ENCODE peak calls at places on chromosomes 6 and 20, in four cellular contexts. N, Y, B and U are unnamed samples.
A peak's percentile ranks its signal among the peaks of the same experiment; 100 is the strongest.

GRCh38 chr6:110331816-110332215 is 26.3 kb downstream of the METTL24 start:
- DNase-seq in N (no peak), B (peak; percentile 44), Y (no peak), U (no peak)

GRCh38 chr20:49185071-49185757 is 2.9 kb downstream of the STAU1 start:
- DNase-seq in B (no peak), Y (no peak), N (no peak), U (no peak)

GRCh38 chr6:149454405-149454848 is 30.4 kb downstream of the ZC3H12D start:
- DNase-seq in B (peak; percentile 99), N (no peak), Y (peak; percentile 92), U (peak; percentile 99)

GRCh38 chr6:45421700-45422540 is 44.2 kb upstream of the SUPT3H start:
- DNase-seq in Y (peak; percentile 79), N (peak; percentile 64), B (peak; percentile 68), U (peak; percentile 56)

GRCh38 chr20:59074456-59074855 is 31.9 kb upstream of the PRELID3B start:
- DNase-seq in Y (no peak), N (no peak), B (no peak), U (no peak)

GRCh38 chr6:25193147-25193864 is 85.9 kb upstream of the CARMIL1 start:
- DNase-seq in Y (no peak), B (peak; percentile 50), N (no peak), U (peak; percentile 86)

GRCh38 chr6:162389353-162390085 is 338.0 kb downstream of the PRKN start:
- DNase-seq in N (no peak), B (no peak), Y (no peak), U (no peak)

GRCh38 chr6:33392168-33392947 is 735 bp downstream of the KIFC1 start:
- DNase-seq in B (no peak), N (peak; percentile 26), Y (no peak), U (no peak)

GRCh38 chr20:51995551-51995951 is 193.2 kb upstream of the SALL4 start:
- DNase-seq in N (no peak), B (no peak), Y (no peak), U (no peak)

GRCh38 chr6:41741625-41742490 is 5.3 kb downstream of the PGC start:
- DNase-seq in B (no peak), Y (no peak), N (no peak), U (no peak)

GRCh38 chr6:121597654-121598053 is 162.2 kb downstream of the GJA1 start:
- DNase-seq in B (no peak), Y (no peak), N (no peak), U (no peak)

GRCh38 chr6:147586044-147586443 is 77.6 kb downstream of the SAMD5 start:
- DNase-seq in N (no peak), B (peak; percentile 29), Y (no peak), U (peak; percentile 50)

GRCh38 chr20:14877616-14878015 is 540.2 kb upstream of the FLRT3 start:
- DNase-seq in B (no peak), N (no peak), Y (no peak), U (no peak)

DNA sequence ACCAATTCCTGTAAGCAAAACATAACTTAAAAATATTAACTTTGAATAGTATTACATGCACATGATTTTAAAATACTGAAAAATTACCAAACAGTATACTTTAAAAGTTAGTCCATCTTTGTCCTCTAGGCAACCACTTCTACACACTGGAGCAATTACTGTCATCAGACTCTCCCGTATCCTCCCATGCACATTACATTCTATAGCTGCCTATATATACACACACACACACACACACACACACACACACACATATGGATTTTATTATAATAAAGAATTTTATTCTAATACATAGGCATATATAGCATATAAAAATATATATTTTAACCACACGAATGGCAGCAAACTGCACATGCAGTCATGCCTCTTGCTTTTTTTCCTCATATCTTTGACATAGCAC is 8.2 kb downstream of the REV3L start:
- DNase-seq in N (no peak), B (no peak), Y (no peak), U (no peak)
- H3K4me1 ChIP-seq in N (peaks cover 8% of the 10 kb centered on the region), B (peaks cover 34% of the 10 kb centered on the region), Y (peaks cover 15% of the 10 kb centered on the region), U (peaks cover 36% of the 10 kb centered on the region)

GRCh38 chr6:3749390-3749978 is 2.0 kb downstream of the PXDC1 start:
- DNase-seq in B (no peak), N (no peak), Y (peak; percentile 54), U (no peak)
- H3K4me3 ChIP-seq in B (peak overlapping the region; percentile 99), N (no peak overlapping the region), Y (peak overlapping the region; percentile 79), U (no peak overlapping the region)

DNA sequence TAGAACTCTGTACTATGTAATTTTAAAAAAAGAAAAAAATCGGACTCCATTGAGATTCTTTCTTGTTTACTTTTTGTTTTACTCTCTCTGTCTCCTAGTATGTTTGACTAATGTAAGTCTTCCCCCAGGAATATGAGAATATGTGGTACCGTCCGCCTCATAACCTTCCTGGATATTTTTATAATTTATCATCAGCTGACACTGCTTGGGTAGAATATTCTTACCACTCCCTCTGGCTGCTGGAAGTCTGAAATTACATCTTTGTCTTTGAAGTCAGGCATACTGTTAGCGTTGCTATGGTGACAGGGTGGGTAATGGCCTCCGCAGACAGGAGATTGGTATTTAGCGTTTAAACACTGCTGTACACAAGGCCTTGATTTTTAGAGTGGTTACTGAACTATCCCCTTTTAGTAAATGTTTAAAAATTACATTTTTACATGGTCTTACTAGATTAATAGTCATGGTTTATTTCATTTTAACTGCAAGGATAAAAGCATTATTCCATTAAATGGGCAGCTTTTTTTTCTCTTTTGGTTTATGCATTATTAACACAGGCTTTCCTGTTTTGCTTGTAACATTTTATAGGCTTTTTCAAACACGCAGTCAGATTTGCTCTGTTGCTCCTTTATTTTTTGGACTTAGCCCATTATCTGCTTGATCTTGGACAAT is 176.4 kb downstream of the ARID1B start:
- DNase-seq in N (no peak), Y (no peak), B (no peak), U (peak; percentile 71)
- H3K27ac ChIP-seq in N (no peak overlapping the region), Y (peak overlapping the region; percentile 3), B (peak overlapping the region; percentile 64), U (peak overlapping the region; percentile 58)

GRCh38 chr20:24136659-24137246 is 148.2 kb upstream of the GGTLC1 start:
- DNase-seq in B (no peak), Y (no peak), N (no peak), U (no peak)

GRCh38 chr20:24134930-24135329 is 146.4 kb upstream of the GGTLC1 start:
- DNase-seq in Y (no peak), N (no peak), B (no peak), U (no peak)

GRCh38 chr20:24132246-24132645 is 143.7 kb upstream of the GGTLC1 start:
- DNase-seq in Y (no peak), B (no peak), N (no peak), U (no peak)

GRCh38 chr20:24135786-24136185 is 147.2 kb upstream of the GGTLC1 start:
- DNase-seq in B (no peak), N (no peak), Y (no peak), U (no peak)

DNA sequence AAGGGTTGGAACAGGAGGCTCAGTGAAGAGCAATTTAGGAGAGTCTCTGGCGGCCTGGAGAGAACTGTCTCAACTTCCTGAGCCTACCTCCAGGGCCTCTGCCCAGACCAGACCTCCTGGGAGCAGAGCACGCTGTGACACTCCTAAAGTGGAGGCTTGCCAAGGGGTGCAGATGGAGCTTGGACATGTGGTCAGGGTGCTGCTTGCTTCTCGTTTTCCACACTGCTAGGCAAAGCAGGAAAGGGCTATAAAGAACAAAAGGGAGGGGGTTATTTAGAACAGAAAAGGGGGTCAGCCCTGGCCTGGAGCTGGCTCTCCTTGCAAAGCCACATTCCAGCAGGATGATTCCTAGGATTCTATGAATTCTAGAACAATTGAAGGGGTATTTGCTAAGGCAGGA is 145.7 kb upstream of the GGTLC1 start:
- DNase-seq in Y (no peak), B (peak; percentile 34), N (no peak), U (no peak)
- H3K4me1 ChIP-seq in Y (no peaks in the 10 kb centered on the region), B (no peaks in the 10 kb centered on the region), N (peaks cover 7% of the 10 kb centered on the region), U (no peaks in the 10 kb centered on the region)

DNA sequence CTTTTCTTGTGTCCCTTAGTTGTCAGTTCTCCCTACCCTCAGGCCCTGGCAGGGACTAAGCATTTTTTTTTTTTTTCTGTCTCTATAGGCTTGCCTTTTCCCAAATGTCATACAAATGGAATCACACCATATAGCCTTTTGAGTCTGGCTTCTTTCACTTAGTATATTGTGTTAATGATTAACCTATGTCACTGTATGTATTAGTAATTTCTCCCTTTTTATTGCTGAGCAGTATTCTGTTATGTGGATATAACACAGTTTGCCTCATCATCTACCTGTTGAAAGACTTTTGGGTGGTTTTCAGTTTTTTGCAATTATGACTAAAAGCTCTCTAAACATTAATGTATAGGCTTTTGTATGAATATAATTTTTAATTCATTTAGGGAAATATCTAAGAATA is 16.0 kb upstream of the FBXO30 start:
- DNase-seq in Y (no peak), N (no peak), B (no peak), U (no peak)
- H3K4me3 ChIP-seq in Y (no peak overlapping the region), N (no peak overlapping the region), B (no peak overlapping the region), U (no peak overlapping the region)

GRCh38 chr6:75118925-75119515 is 86.8 kb downstream of the COL12A1 start:
- DNase-seq in B (no peak), Y (no peak), N (no peak), U (no peak)
- H3K27ac ChIP-seq in B (no peak overlapping the region), Y (no peak overlapping the region), N (no peak overlapping the region), U (no peak overlapping the region)

GRCh38 chr20:19938421-19938787 is 78.8 kb upstream of the NAA20 start:
- DNase-seq in Y (no peak), N (no peak), B (no peak), U (no peak)
- H3K4me1 ChIP-seq in Y (peaks cover 7% of the 10 kb centered on the region), N (peaks cover 10% of the 10 kb centered on the region), B (peaks cover 92% of the 10 kb centered on the region), U (peaks cover 26% of the 10 kb centered on the region)

GRCh38 chr6:11042025-11042749 is 1.9 kb downstream of the ELOVL2 start:
- DNase-seq in B (no peak), N (no peak), Y (no peak), U (no peak)

GRCh38 chr6:11042750-11043551 is 1.2 kb downstream of the ELOVL2 start:
- DNase-seq in Y (no peak), B (no peak), N (no peak), U (no peak)

GRCh38 chr6:11043552-11043960 is 549 bp downstream of the ELOVL2 start:
- DNase-seq in N (no peak), Y (no peak), B (no peak), U (no peak)

GRCh38 chr6:11043961-11044711 is at the start of gene ELOVL2:
- DNase-seq in B (peak; percentile 49), Y (no peak), N (peak; percentile 14), U (peak; percentile 16)

DNA sequence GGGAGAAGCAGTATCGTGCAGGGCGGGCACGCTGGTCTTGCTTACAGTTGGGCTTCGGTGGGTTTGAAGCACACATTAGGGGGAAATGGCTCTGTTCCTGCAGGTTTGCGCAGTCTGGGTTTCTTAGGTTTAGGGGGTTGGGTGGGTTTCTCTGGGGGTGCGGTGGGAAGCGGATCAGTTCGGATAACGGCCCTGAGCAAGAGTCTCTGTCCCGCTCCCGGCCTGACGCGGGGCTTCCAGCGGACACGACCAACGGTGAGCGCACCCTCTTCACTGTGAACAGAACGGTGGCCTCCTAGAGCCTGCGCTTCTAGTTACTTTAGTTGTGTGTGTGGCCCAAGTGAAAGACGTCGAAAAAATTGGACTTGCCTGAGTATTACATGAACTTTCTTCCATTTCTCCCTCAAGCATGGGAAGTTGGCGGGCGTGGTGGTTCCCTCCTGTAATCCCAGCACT is 635 bp upstream of the ELOVL2 start:
- DNase-seq in B (no peak), N (no peak), Y (no peak), U (no peak)
- H3K4me3 ChIP-seq in B (peak overlapping the region; percentile 66), N (peak overlapping the region; percentile 38), Y (no peak overlapping the region), U (no peak overlapping the region)